ENCODE peak calls at places on chromosomes 11 and 22, in nine cellular contexts. R is DND-41, W is dorsolateral prefrontal cortex, T is Panc1, Q is astrocyte of the spinal cord, I is neural progenitor cell, H is mucosa of descending colon, B is cardiac fibroblast, V is A549. U is an unnamed sample.

GRCh38 chr11:109668973-109669634 is 247.1 kb downstream of the C11orf87 start:
- DNase-seq in R (no peak), W (no peak), T (no peak), Q (no peak), I (no peak), H (no peak), B (peak), V (no peak), U (no peak)

GRCh38 chr22:28703436-28703835 is 23.8 kb upstream of the TTC28 start:
- DNase-seq in R (no peak), W (no peak), T (no peak), Q (no peak), I (no peak), H (no peak), B (peak), V (no peak), U (peak)

GRCh38 chr11:129750343-129751292 is 65.0 kb upstream of the TMEM45B start:
- DNase-seq in R (peak), W (peak), T (peak), Q (peak), I (peak), H (peak), B (peak), V (peak), U (peak)

GRCh38 chr22:27100789-27101188 is 443.4 kb downstream of the MIAT start:
- DNase-seq in R (no peak), W (no peak), T (no peak), Q (peak), I (peak), H (peak), B (peak), V (no peak), U (peak)

GRCh38 chr11:65185869-65186341 is 4.2 kb downstream of the CAPN1 start:
- DNase-seq in R (no peak), W (no peak), T (no peak), Q (no peak), I (no peak), H (no peak), B (no peak), V (no peak), U (no peak)

GRCh38 chr22:21754523-21755128 is 19.0 kb upstream of the YPEL1 start:
- DNase-seq in R (no peak), W (peak), T (no peak), Q (no peak), I (no peak), H (peak), B (peak), V (no peak), U (peak)

GRCh38 chr11:107592813-107593212 is 1.9 kb downstream of the ELMOD1 start:
- DNase-seq in R (no peak), W (no peak), T (no peak), Q (peak), I (peak), H (no peak), B (no peak), V (no peak), U (no peak)

GRCh38 chr11:93585758-93586157 is 42.6 kb upstream of the SMCO4 start:
- DNase-seq in R (no peak), W (no peak), T (no peak), Q (peak), I (peak), H (no peak), B (peak), V (peak), U (peak)

GRCh38 chr11:73323464-73323863 is 15.4 kb downstream of the ARHGEF17 start:
- DNase-seq in R (no peak), W (no peak), T (no peak), Q (peak), I (peak), H (peak), B (peak), V (no peak), U (peak)

GRCh38 chr11:102733232-102733875 is 8.6 kb upstream of the MMP8 start:
- DNase-seq in R (peak), W (no peak), T (peak), Q (peak), I (peak), H (peak), B (peak), V (peak), U (peak)

GRCh38 chr11:2299773-2300172 is 1.9 kb downstream of the C11orf21 start:
- DNase-seq in R (peak), W (no peak), T (no peak), Q (no peak), I (no peak), H (no peak), B (no peak), V (no peak), U (no peak)

GRCh38 chr11:44339530-44339883 is 29.6 kb upstream of the ALX4 start:
- DNase-seq in R (no peak), W (no peak), T (no peak), Q (no peak), I (no peak), H (no peak), B (no peak), V (no peak), U (no peak)

GRCh38 chr11:95923441-95923729 is 522 bp downstream of the MTMR2 start:
- DNase-seq in R (no peak), W (no peak), T (no peak), Q (peak), I (no peak), H (no peak), B (peak), V (no peak), U (no peak)

GRCh38 chr22:47686594-47687363 is 924.3 kb downstream of the TBC1D22A start:
- DNase-seq in R (no peak), W (no peak), T (no peak), Q (no peak), I (no peak), H (no peak), B (no peak), V (no peak), U (no peak)

GRCh38 chr11:6362185-6362867 is 27.9 kb upstream of the SMPD1 start:
- DNase-seq in R (no peak), W (no peak), T (no peak), Q (no peak), I (no peak), H (no peak), B (no peak), V (no peak), U (no peak)

GRCh38 chr11:34053161-34053686 is 1.7 kb downstream of the CAPRIN1 start:
- DNase-seq in R (peak), W (peak), T (no peak), Q (peak), I (peak), H (peak), B (peak), V (peak), U (peak)

GRCh38 chr22:19524170-19525115 is at the start of gene CLDN5:
- DNase-seq in R (no peak), W (no peak), T (no peak), Q (peak), I (peak), H (peak), B (peak), V (no peak), U (peak)

GRCh38 chr22:28884754-28885375 is 1.5 kb downstream of the ZNRF3 start:
- DNase-seq in R (no peak), W (no peak), T (no peak), Q (no peak), I (peak), H (no peak), B (no peak), V (no peak), U (no peak)

GRCh38 chr11:96287796-96288439 is 55.1 kb downstream of the MAML2 start:
- DNase-seq in R (no peak), W (no peak), T (no peak), Q (no peak), I (no peak), H (no peak), B (no peak), V (no peak), U (no peak)

GRCh38 chr22:31098633-31099110 is 8.7 kb downstream of the SELENOM start:
- DNase-seq in R (no peak), W (no peak), T (no peak), Q (no peak), I (peak), H (peak), B (no peak), V (no peak), U (no peak)

GRCh38 chr22:48577014-48577690 is 1250.5 kb downstream of the BRD1 start:
- DNase-seq in R (no peak), W (no peak), T (no peak), Q (no peak), I (peak), H (no peak), B (no peak), V (no peak), U (no peak)

DNA sequence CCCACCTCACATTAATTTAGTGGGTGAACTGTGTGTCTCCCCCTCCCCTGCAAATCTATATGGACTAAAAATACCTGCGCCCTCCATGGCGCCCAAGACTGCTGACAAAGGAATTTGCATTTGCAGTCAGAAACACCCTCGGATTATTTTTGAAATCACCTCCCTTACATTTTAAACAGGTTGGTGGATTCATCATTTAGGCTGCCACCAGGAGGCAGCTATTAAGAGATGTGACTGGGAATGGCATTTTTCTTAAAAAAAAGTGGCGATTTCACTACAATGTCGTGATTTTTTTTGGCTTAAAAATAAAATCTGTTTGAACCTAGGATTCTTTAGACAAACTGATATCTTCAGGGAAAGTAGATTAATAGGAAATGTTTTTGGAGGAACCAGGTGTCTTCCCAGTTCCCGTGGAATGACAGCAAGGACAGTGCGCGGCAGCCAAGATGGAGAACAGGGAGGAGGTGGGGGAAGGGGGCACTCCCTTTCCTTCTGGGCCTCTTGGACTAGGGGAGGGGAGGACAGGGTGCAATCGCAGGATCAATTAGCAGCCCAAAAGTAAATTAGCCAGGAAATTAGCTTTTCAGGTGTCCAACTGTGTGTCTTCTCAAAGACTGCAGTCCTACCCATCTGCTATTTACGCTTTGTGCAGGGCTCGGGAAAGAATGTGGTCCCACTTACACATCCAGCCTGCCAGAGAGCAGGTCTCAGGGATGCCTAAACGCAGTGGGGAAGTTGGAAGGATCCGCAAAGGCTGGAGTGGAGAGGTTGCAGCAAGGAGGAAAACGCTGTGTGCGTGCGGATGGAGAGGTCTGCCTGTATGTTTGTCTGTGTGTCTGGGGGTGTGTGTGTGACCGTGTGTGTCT is 496.4 kb downstream of the NTM start:
- DNase-seq in R (no peak), W (no peak), T (no peak), Q (no peak), I (peak), H (no peak), B (no peak), V (no peak), U (no peak)
- TF ChIP-seq CTCF in R (no peak), W (no peak), T (no peak), Q (no peak), I (peak), H (no peak), B (no peak), V (no peak), U (peak)

GRCh38 chr22:44245867-44246266 is 65.1 kb downstream of the PARVG start:
- DNase-seq in R (no peak), W (no peak), T (no peak), Q (no peak), I (no peak), H (no peak), B (no peak), V (no peak), U (no peak)

GRCh38 chr22:44248926-44249325 is 63.8 kb downstream of the SHISAL1 start:
- DNase-seq in R (no peak), W (no peak), T (no peak), Q (no peak), I (no peak), H (no peak), B (no peak), V (no peak), U (no peak)

GRCh38 chr22:44247923-44248892 is 64.5 kb downstream of the SHISAL1 start:
- DNase-seq in R (no peak), W (no peak), T (no peak), Q (no peak), I (no peak), H (no peak), B (no peak), V (no peak), U (no peak)

GRCh38 chr22:44246615-44247326 is 66.0 kb downstream of the SHISAL1 start:
- DNase-seq in R (no peak), W (no peak), T (no peak), Q (no peak), I (no peak), H (no peak), B (no peak), V (no peak), U (no peak)

DNA sequence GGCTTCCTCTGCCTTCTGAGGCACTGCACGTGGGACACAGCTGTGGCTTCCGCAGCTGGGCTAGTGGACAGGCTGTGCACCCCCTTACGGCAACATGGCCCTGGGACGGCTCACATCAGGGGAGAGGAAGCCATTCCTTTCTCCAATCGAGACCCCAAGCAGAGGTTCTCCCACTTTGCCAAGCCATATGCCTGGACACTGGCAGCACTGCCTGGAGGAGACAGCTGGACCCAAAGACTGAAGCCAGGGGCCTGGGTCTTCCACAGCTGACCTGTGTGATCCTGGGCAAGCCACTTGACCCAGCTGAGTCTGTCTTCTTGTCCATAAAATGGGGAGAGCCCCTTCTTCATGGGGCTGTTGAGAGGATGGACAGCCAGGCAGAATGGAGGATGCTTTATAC is 65.4 kb downstream of the SHISAL1 start:
- DNase-seq in R (no peak), W (no peak), T (no peak), Q (no peak), I (no peak), H (no peak), B (no peak), V (no peak), U (no peak)
- H3K4me3 ChIP-seq in R (no peak), W (no peak), T (no peak), Q (no peak), I (no peak), H (no peak), B (no peak), V (no peak), U (no peak)

GRCh38 chr11:119057000-119057769 is at the start of gene HYOU1:
- DNase-seq in R (peak), W (peak), T (peak), Q (peak), I (peak), H (peak), B (peak), V (peak), U (peak)

GRCh38 chr11:119052163-119052814 is 4.7 kb downstream of the HYOU1 start:
- DNase-seq in R (no peak), W (no peak), T (no peak), Q (no peak), I (no peak), H (no peak), B (no peak), V (no peak), U (no peak)

GRCh38 chr11:119054418-119054817 is 2.6 kb downstream of the HYOU1 start:
- DNase-seq in R (no peak), W (no peak), T (no peak), Q (no peak), I (no peak), H (no peak), B (no peak), V (no peak), U (no peak)

GRCh38 chr11:119056397-119056999 is 507 bp downstream of the HYOU1 start:
- DNase-seq in R (peak), W (peak), T (no peak), Q (no peak), I (peak), H (peak), B (peak), V (no peak), U (peak)

GRCh38 chr11:119055901-119056300 is 1.1 kb downstream of the HYOU1 start:
- DNase-seq in R (peak), W (no peak), T (no peak), Q (peak), I (peak), H (no peak), B (peak), V (peak), U (peak)
- TF ChIP-seq CTCF in R (peak), W (no peak), T (no peak), Q (peak), I (no peak), H (no peak), B (peak), V (peak), U (no peak)

DNA sequence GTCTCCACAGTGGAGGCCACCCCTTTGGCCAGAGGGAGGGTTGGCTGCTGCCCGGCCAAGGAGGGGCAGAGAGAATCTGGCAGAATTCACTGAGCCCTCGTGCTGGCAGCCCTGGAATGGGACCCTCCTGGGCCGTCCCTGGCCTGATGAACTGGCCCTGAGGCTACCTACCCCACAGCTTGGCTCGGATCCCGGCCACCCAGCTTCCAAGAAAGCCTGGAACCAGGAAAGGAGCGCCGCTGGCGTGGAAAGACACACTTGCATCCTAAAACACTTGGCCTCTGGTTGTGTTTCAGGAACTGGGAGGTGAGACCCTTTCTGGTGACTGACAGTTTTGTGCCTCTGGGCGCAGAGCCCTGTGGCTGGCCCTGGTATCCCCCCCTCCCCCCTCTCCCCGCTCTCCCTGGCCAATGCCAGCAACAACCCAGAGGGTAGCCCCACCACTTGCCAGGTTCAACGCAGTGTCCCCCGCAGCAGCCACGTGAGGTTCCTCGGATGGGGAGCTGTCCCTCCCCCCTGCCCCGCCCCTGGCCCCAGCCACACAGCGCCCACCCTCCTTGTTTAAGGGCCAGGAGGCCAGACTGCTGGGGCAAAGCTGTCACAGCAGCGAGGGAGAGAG is 693 bp downstream of the NFAM1 start:
- DNase-seq in R (no peak), W (peak), T (no peak), Q (no peak), I (no peak), H (no peak), B (no peak), V (no peak), U (no peak)
- H3K4me3 ChIP-seq in R (no peak), W (peak), T (no peak), Q (no peak), I (no peak), H (no peak), B (no peak), V (no peak), U (no peak)

DNA sequence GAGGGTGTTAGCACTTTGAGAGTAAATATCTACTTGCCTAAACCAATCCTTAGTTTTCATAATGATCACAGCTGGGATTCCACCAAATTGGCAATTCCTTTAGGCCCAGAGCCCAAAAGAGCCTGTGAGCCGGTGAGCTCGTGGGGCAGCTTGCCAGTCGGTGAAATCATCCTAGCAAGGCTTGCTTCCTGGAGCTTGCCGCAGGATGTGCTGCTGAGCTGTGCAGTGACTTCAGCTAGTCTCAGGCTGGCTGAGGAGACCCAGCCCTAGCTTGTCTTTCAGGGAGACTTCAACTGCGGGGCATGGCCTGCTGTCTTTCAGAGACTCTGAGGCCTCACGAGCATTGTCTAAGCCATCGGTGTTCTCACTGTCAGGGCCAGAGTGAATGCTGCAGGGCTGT is 73.6 kb upstream of the SUSD2 start:
- DNase-seq in R (no peak), W (peak), T (no peak), Q (peak), I (no peak), H (peak), B (peak), V (no peak), U (peak)
- TF ChIP-seq CTCF in R (no peak), W (no peak), T (no peak), Q (peak), I (no peak), H (no peak), B (peak), V (no peak), U (peak)

GRCh38 chr11:1162153-1162497 is 4.4 kb downstream of the MUC5AC start:
- DNase-seq in R (no peak), W (no peak), T (no peak), Q (no peak), I (no peak), H (no peak), B (no peak), V (no peak), U (no peak)

GRCh38 chr11:1163321-1163910 is 5.7 kb downstream of the MUC5AC start:
- DNase-seq in R (no peak), W (peak), T (no peak), Q (no peak), I (no peak), H (no peak), B (no peak), V (no peak), U (no peak)

GRCh38 chr11:1163911-1164735 is 6.4 kb downstream of the MUC5AC start:
- DNase-seq in R (no peak), W (peak), T (no peak), Q (no peak), I (no peak), H (no peak), B (no peak), V (no peak), U (no peak)

GRCh38 chr11:1161410-1162152 is 3.8 kb downstream of the MUC5AC start:
- DNase-seq in R (no peak), W (no peak), T (no peak), Q (no peak), I (no peak), H (no peak), B (no peak), V (no peak), U (no peak)

GRCh38 chr11:1162498-1163311 is 5.0 kb downstream of the MUC5AC start:
- DNase-seq in R (no peak), W (peak), T (no peak), Q (no peak), I (no peak), H (no peak), B (no peak), V (no peak), U (no peak)
- H3K4me3 ChIP-seq in R (no peak), W (no peak), T (no peak), Q (no peak), I (no peak), H (no peak), B (no peak), V (no peak), U (no peak)